ENCODE peak calls at places on chromosomes 4 and X, in nine cellular contexts. One of them, this sample, is unnamed.

GRCh38 chrX:40144576-40144975 is 46.8 kb upstream of the BCOR start:
- DNase-seq in kidney glomerular epithelial cell: no peak
- DNase-seq in lung microvascular endothelial cell: no peak
- DNase-seq in islet precursor cell: no peak
- DNase-seq in HTR-8/SVneo: no peak
- DNase-seq in Right ventricle myocardium superior: no peak
- DNase-seq in fibroblast of mammary gland: no peak
- DNase-seq in CD4-positive, alpha-beta memory T cell: no peak
- DNase-seq in neural crest cell: no peak
- DNase-seq in this sample: no peak

GRCh38 chrX:18996536-18996935 is 12.6 kb upstream of the PHKA2 start:
- DNase-seq in kidney glomerular epithelial cell: no peak
- DNase-seq in lung microvascular endothelial cell: no peak
- DNase-seq in islet precursor cell: no peak
- DNase-seq in HTR-8/SVneo: no peak
- DNase-seq in Right ventricle myocardium superior: no peak
- DNase-seq in fibroblast of mammary gland: no peak
- DNase-seq in CD4-positive, alpha-beta memory T cell: no peak
- DNase-seq in neural crest cell: no peak
- DNase-seq in this sample: no peak

GRCh38 chr4:70801265-70801809 is 38.4 kb downstream of the GRSF1 start:
- DNase-seq in kidney glomerular epithelial cell: no peak
- DNase-seq in lung microvascular endothelial cell: no peak
- DNase-seq in islet precursor cell: no peak
- DNase-seq in HTR-8/SVneo: no peak
- DNase-seq in Right ventricle myocardium superior: no peak
- DNase-seq in fibroblast of mammary gland: no peak
- DNase-seq in CD4-positive, alpha-beta memory T cell: no peak
- DNase-seq in neural crest cell: no peak
- DNase-seq in this sample: no peak

GRCh38 chr4:139028191-139028661 is 12.6 kb downstream of the NOCT start:
- DNase-seq in kidney glomerular epithelial cell: no peak
- DNase-seq in lung microvascular endothelial cell: no peak
- DNase-seq in islet precursor cell: peak
- DNase-seq in HTR-8/SVneo: no peak
- DNase-seq in Right ventricle myocardium superior: peak
- DNase-seq in fibroblast of mammary gland: no peak
- DNase-seq in CD4-positive, alpha-beta memory T cell: no peak
- DNase-seq in neural crest cell: no peak
- DNase-seq in this sample: no peak

GRCh38 chrX:9871871-9872270 is 85.6 kb downstream of the SHROOM2 start:
- DNase-seq in kidney glomerular epithelial cell: no peak
- DNase-seq in lung microvascular endothelial cell: no peak
- DNase-seq in islet precursor cell: no peak
- DNase-seq in HTR-8/SVneo: no peak
- DNase-seq in Right ventricle myocardium superior: no peak
- DNase-seq in fibroblast of mammary gland: no peak
- DNase-seq in CD4-positive, alpha-beta memory T cell: no peak
- DNase-seq in neural crest cell: no peak
- DNase-seq in this sample: no peak

GRCh38 chr4:137545461-137545861 is 13.2 kb upstream of the PCDH18 start:
- DNase-seq in kidney glomerular epithelial cell: no peak
- DNase-seq in lung microvascular endothelial cell: no peak
- DNase-seq in islet precursor cell: peak
- DNase-seq in HTR-8/SVneo: no peak
- DNase-seq in Right ventricle myocardium superior: no peak
- DNase-seq in fibroblast of mammary gland: peak
- DNase-seq in CD4-positive, alpha-beta memory T cell: no peak
- DNase-seq in neural crest cell: no peak
- DNase-seq in this sample: no peak

GRCh38 chr4:112510191-112510467 is 5.9 kb downstream of the NEUROG2 start:
- DNase-seq in kidney glomerular epithelial cell: no peak
- DNase-seq in lung microvascular endothelial cell: no peak
- DNase-seq in islet precursor cell: no peak
- DNase-seq in HTR-8/SVneo: no peak
- DNase-seq in Right ventricle myocardium superior: no peak
- DNase-seq in fibroblast of mammary gland: no peak
- DNase-seq in CD4-positive, alpha-beta memory T cell: no peak
- DNase-seq in neural crest cell: no peak
- DNase-seq in this sample: no peak

GRCh38 chr4:61443813-61444510 is 243.8 kb downstream of the ADGRL3 start:
- DNase-seq in kidney glomerular epithelial cell: peak
- DNase-seq in lung microvascular endothelial cell: no peak
- DNase-seq in islet precursor cell: no peak
- DNase-seq in HTR-8/SVneo: peak
- DNase-seq in Right ventricle myocardium superior: no peak
- DNase-seq in fibroblast of mammary gland: peak
- DNase-seq in CD4-positive, alpha-beta memory T cell: no peak
- DNase-seq in neural crest cell: no peak
- DNase-seq in this sample: peak

GRCh38 chr4:138162259-138162658 is 79.9 kb downstream of the SLC7A11 start:
- DNase-seq in kidney glomerular epithelial cell: no peak
- DNase-seq in lung microvascular endothelial cell: no peak
- DNase-seq in islet precursor cell: no peak
- DNase-seq in HTR-8/SVneo: no peak
- DNase-seq in Right ventricle myocardium superior: no peak
- DNase-seq in fibroblast of mammary gland: peak
- DNase-seq in CD4-positive, alpha-beta memory T cell: no peak
- DNase-seq in neural crest cell: no peak
- DNase-seq in this sample: peak

GRCh38 chr4:13537011-13537831 is 7.1 kb downstream of the NKX3-2 start:
- DNase-seq in kidney glomerular epithelial cell: no peak
- DNase-seq in lung microvascular endothelial cell: no peak
- DNase-seq in islet precursor cell: peak
- DNase-seq in HTR-8/SVneo: no peak
- DNase-seq in Right ventricle myocardium superior: no peak
- DNase-seq in fibroblast of mammary gland: no peak
- DNase-seq in CD4-positive, alpha-beta memory T cell: no peak
- DNase-seq in neural crest cell: no peak
- DNase-seq in this sample: no peak

GRCh38 chr4:15402146-15402545 is 25.7 kb upstream of the C1QTNF7 start:
- DNase-seq in kidney glomerular epithelial cell: no peak
- DNase-seq in lung microvascular endothelial cell: no peak
- DNase-seq in islet precursor cell: no peak
- DNase-seq in HTR-8/SVneo: no peak
- DNase-seq in Right ventricle myocardium superior: no peak
- DNase-seq in fibroblast of mammary gland: peak
- DNase-seq in CD4-positive, alpha-beta memory T cell: no peak
- DNase-seq in neural crest cell: no peak
- DNase-seq in this sample: peak

GRCh38 chr4:110022457-110022856 is 109.8 kb downstream of the EGF start:
- DNase-seq in kidney glomerular epithelial cell: no peak
- DNase-seq in lung microvascular endothelial cell: no peak
- DNase-seq in islet precursor cell: no peak
- DNase-seq in HTR-8/SVneo: no peak
- DNase-seq in Right ventricle myocardium superior: no peak
- DNase-seq in fibroblast of mammary gland: no peak
- DNase-seq in CD4-positive, alpha-beta memory T cell: no peak
- DNase-seq in neural crest cell: no peak
- DNase-seq in this sample: no peak

GRCh38 chr4:143260750-143261149 is 75.9 kb upstream of the GAB1 start:
- DNase-seq in kidney glomerular epithelial cell: no peak
- DNase-seq in lung microvascular endothelial cell: no peak
- DNase-seq in islet precursor cell: no peak
- DNase-seq in HTR-8/SVneo: no peak
- DNase-seq in Right ventricle myocardium superior: no peak
- DNase-seq in fibroblast of mammary gland: no peak
- DNase-seq in CD4-positive, alpha-beta memory T cell: no peak
- DNase-seq in neural crest cell: no peak
- DNase-seq in this sample: no peak

GRCh38 chrX:54066841-54067240 is 22.6 kb upstream of the PHF8 start:
- DNase-seq in kidney glomerular epithelial cell: no peak
- DNase-seq in lung microvascular endothelial cell: no peak
- DNase-seq in islet precursor cell: no peak
- DNase-seq in HTR-8/SVneo: no peak
- DNase-seq in Right ventricle myocardium superior: no peak
- DNase-seq in fibroblast of mammary gland: peak
- DNase-seq in CD4-positive, alpha-beta memory T cell: no peak
- DNase-seq in neural crest cell: no peak
- DNase-seq in this sample: no peak

GRCh38 chr4:94551616-94552564 is 100.1 kb downstream of the PDLIM5 start:
- DNase-seq in kidney glomerular epithelial cell: peak
- DNase-seq in lung microvascular endothelial cell: peak
- DNase-seq in islet precursor cell: no peak
- DNase-seq in HTR-8/SVneo: no peak
- DNase-seq in Right ventricle myocardium superior: no peak
- DNase-seq in fibroblast of mammary gland: peak
- DNase-seq in CD4-positive, alpha-beta memory T cell: no peak
- DNase-seq in neural crest cell: no peak
- DNase-seq in this sample: no peak

GRCh38 chr4:16157609-16158503 is 68.4 kb downstream of the TAPT1 start:
- DNase-seq in kidney glomerular epithelial cell: no peak
- DNase-seq in lung microvascular endothelial cell: no peak
- DNase-seq in islet precursor cell: no peak
- DNase-seq in HTR-8/SVneo: no peak
- DNase-seq in Right ventricle myocardium superior: no peak
- DNase-seq in fibroblast of mammary gland: no peak
- DNase-seq in CD4-positive, alpha-beta memory T cell: no peak
- DNase-seq in neural crest cell: no peak
- DNase-seq in this sample: no peak

GRCh38 chr4:139241086-139241783 is 38.8 kb downstream of the MGARP start:
- DNase-seq in kidney glomerular epithelial cell: no peak
- DNase-seq in lung microvascular endothelial cell: no peak
- DNase-seq in islet precursor cell: no peak
- DNase-seq in HTR-8/SVneo: no peak
- DNase-seq in Right ventricle myocardium superior: no peak
- DNase-seq in fibroblast of mammary gland: no peak
- DNase-seq in CD4-positive, alpha-beta memory T cell: no peak
- DNase-seq in neural crest cell: no peak
- DNase-seq in this sample: no peak

GRCh38 chr4:123449780-123450179 is 53.2 kb downstream of the SPRY1 start:
- DNase-seq in kidney glomerular epithelial cell: peak
- DNase-seq in lung microvascular endothelial cell: peak
- DNase-seq in islet precursor cell: no peak
- DNase-seq in HTR-8/SVneo: no peak
- DNase-seq in Right ventricle myocardium superior: no peak
- DNase-seq in fibroblast of mammary gland: peak
- DNase-seq in CD4-positive, alpha-beta memory T cell: no peak
- DNase-seq in neural crest cell: no peak
- DNase-seq in this sample: peak

GRCh38 chrX:155216940-155217450 is 735 bp downstream of the VBP1 start:
- DNase-seq in kidney glomerular epithelial cell: no peak
- DNase-seq in lung microvascular endothelial cell: no peak
- DNase-seq in islet precursor cell: no peak
- DNase-seq in HTR-8/SVneo: no peak
- DNase-seq in Right ventricle myocardium superior: no peak
- DNase-seq in fibroblast of mammary gland: peak
- DNase-seq in CD4-positive, alpha-beta memory T cell: no peak
- DNase-seq in neural crest cell: no peak
- DNase-seq in this sample: no peak

GRCh38 chr4:25950476-25951389 is 36.7 kb downstream of the SMIM20 start:
- DNase-seq in kidney glomerular epithelial cell: no peak
- DNase-seq in lung microvascular endothelial cell: peak
- DNase-seq in islet precursor cell: no peak
- DNase-seq in HTR-8/SVneo: no peak
- DNase-seq in Right ventricle myocardium superior: no peak
- DNase-seq in fibroblast of mammary gland: no peak
- DNase-seq in CD4-positive, alpha-beta memory T cell: no peak
- DNase-seq in neural crest cell: no peak
- DNase-seq in this sample: no peak

GRCh38 chr4:768076-768475 is 57.9 kb downstream of the CPLX1 start:
- DNase-seq in kidney glomerular epithelial cell: no peak
- DNase-seq in lung microvascular endothelial cell: no peak
- DNase-seq in islet precursor cell: no peak
- DNase-seq in HTR-8/SVneo: no peak
- DNase-seq in Right ventricle myocardium superior: peak
- DNase-seq in fibroblast of mammary gland: no peak
- DNase-seq in CD4-positive, alpha-beta memory T cell: no peak
- DNase-seq in neural crest cell: no peak
- DNase-seq in this sample: no peak

GRCh38 chr4:102632236-102632635 is 128.5 kb downstream of the MANBA start:
- DNase-seq in kidney glomerular epithelial cell: no peak
- DNase-seq in lung microvascular endothelial cell: peak
- DNase-seq in islet precursor cell: no peak
- DNase-seq in HTR-8/SVneo: no peak
- DNase-seq in Right ventricle myocardium superior: no peak
- DNase-seq in fibroblast of mammary gland: no peak
- DNase-seq in CD4-positive, alpha-beta memory T cell: no peak
- DNase-seq in neural crest cell: no peak
- DNase-seq in this sample: no peak

GRCh38 chr4:93346840-93347239 is 481.7 kb upstream of the ATOH1 start:
- DNase-seq in kidney glomerular epithelial cell: no peak
- DNase-seq in lung microvascular endothelial cell: no peak
- DNase-seq in islet precursor cell: no peak
- DNase-seq in HTR-8/SVneo: no peak
- DNase-seq in Right ventricle myocardium superior: no peak
- DNase-seq in fibroblast of mammary gland: no peak
- DNase-seq in CD4-positive, alpha-beta memory T cell: no peak
- DNase-seq in neural crest cell: no peak
- DNase-seq in this sample: no peak

GRCh38 chrX:11419102-11419501 is 125.9 kb downstream of the AMELX start:
- DNase-seq in kidney glomerular epithelial cell: no peak
- DNase-seq in lung microvascular endothelial cell: peak
- DNase-seq in islet precursor cell: no peak
- DNase-seq in HTR-8/SVneo: no peak
- DNase-seq in Right ventricle myocardium superior: no peak
- DNase-seq in fibroblast of mammary gland: no peak
- DNase-seq in CD4-positive, alpha-beta memory T cell: no peak
- DNase-seq in neural crest cell: no peak
- DNase-seq in this sample: no peak

GRCh38 chr4:70651864-70652506 is 14.3 kb downstream of the JCHAIN start:
- DNase-seq in kidney glomerular epithelial cell: peak
- DNase-seq in lung microvascular endothelial cell: peak
- DNase-seq in islet precursor cell: no peak
- DNase-seq in HTR-8/SVneo: peak
- DNase-seq in Right ventricle myocardium superior: no peak
- DNase-seq in fibroblast of mammary gland: peak
- DNase-seq in CD4-positive, alpha-beta memory T cell: no peak
- DNase-seq in neural crest cell: no peak
- DNase-seq in this sample: peak

GRCh38 chr4:165628572-165628971 is 244.5 kb upstream of the TLL1 start:
- DNase-seq in kidney glomerular epithelial cell: no peak
- DNase-seq in lung microvascular endothelial cell: no peak
- DNase-seq in islet precursor cell: no peak
- DNase-seq in HTR-8/SVneo: no peak
- DNase-seq in Right ventricle myocardium superior: no peak
- DNase-seq in fibroblast of mammary gland: no peak
- DNase-seq in CD4-positive, alpha-beta memory T cell: no peak
- DNase-seq in neural crest cell: no peak
- DNase-seq in this sample: no peak